ENCODE peak calls at places on chromosomes 5 and 9, in eight cellular contexts. V, A, L, N, Z, F, R and Y are unnamed samples. For H3K4me1, the result is how much of the 10 kb centered on the place peaks cover.

GRCh38 chr5:35762368-35762767 is 94.3 kb upstream of the IL7R start:
- DNase-seq in V (no peak), A (no peak), L (no peak), N (no peak), Z (no peak), F (no peak), R (no peak), Y (no peak)

GRCh38 chr5:95940758-95941682 is 20.6 kb downstream of the ELL2 start:
- DNase-seq in V (no peak), A (no peak), L (no peak), N (no peak), Z (no peak), F (no peak), R (no peak), Y (no peak)

GRCh38 chr5:78929833-78930232 is 55.3 kb downstream of the ARSB start:
- DNase-seq in V (no peak), A (no peak), L (no peak), N (no peak), Z (no peak), F (no peak), R (no peak), Y (no peak)

GRCh38 chr9:120708526-120709224 is 5.6 kb downstream of the MEGF9 start:
- DNase-seq in V (no peak), A (no peak), L (no peak), N (no peak), Z (no peak), F (no peak), R (no peak), Y (no peak)

GRCh38 chr9:89788457-89788856 is 183.6 kb downstream of the GADD45G start:
- DNase-seq in V (no peak), A (no peak), L (no peak), N (no peak), Z (no peak), F (no peak), R (no peak), Y (no peak)

GRCh38 chr5:169097374-169097831 is 203.5 kb downstream of the SLIT3 start:
- DNase-seq in V (no peak), A (no peak), L (no peak), N (no peak), Z (no peak), F (no peak), R (no peak), Y (no peak)

GRCh38 chr5:1175801-1176472 is 25.5 kb upstream of the SLC6A19 start:
- DNase-seq in V (no peak), A (no peak), L (no peak), N (no peak), Z (no peak), F (no peak), R (no peak), Y (no peak)

GRCh38 chr5:128427901-128428300 is 110.1 kb downstream of the FBN2 start:
- DNase-seq in V (no peak), A (no peak), L (no peak), N (no peak), Z (no peak), F (no peak), R (no peak), Y (no peak)

GRCh38 chr5:132465095-132465707 is 25.4 kb downstream of the IRF1 start:
- DNase-seq in V (no peak), A (no peak), L (no peak), N (no peak), Z (peak), F (no peak), R (no peak), Y (no peak)

GRCh38 chr5:32311404-32312193 is 1.1 kb downstream of the MTMR12 start:
- DNase-seq in V (no peak), A (no peak), L (no peak), N (no peak), Z (peak), F (no peak), R (no peak), Y (no peak)

GRCh38 chr5:32314658-32315057 is 1.9 kb upstream of the MTMR12 start:
- DNase-seq in V (no peak), A (no peak), L (no peak), N (no peak), Z (no peak), F (no peak), R (no peak), Y (no peak)

GRCh38 chr5:32312194-32312681 is 501 bp downstream of the MTMR12 start:
- DNase-seq in V (peak), A (no peak), L (peak), N (peak), Z (peak), F (no peak), R (no peak), Y (no peak)

GRCh38 chr5:32315221-32316014 is 2.7 kb upstream of the MTMR12 start:
- DNase-seq in V (no peak), A (no peak), L (no peak), N (no peak), Z (no peak), F (no peak), R (no peak), Y (no peak)

GRCh38 chr5:32312682-32313523 is at the start of gene MTMR12:
- DNase-seq in V (peak), A (peak), L (peak), N (peak), Z (peak), F (peak), R (peak), Y (peak)
- TF ChIP-seq POLR2A in V (peak), A (peak), L (peak), N (peak), Z (peak), F (peak), R (peak), Y (peak)

DNA sequence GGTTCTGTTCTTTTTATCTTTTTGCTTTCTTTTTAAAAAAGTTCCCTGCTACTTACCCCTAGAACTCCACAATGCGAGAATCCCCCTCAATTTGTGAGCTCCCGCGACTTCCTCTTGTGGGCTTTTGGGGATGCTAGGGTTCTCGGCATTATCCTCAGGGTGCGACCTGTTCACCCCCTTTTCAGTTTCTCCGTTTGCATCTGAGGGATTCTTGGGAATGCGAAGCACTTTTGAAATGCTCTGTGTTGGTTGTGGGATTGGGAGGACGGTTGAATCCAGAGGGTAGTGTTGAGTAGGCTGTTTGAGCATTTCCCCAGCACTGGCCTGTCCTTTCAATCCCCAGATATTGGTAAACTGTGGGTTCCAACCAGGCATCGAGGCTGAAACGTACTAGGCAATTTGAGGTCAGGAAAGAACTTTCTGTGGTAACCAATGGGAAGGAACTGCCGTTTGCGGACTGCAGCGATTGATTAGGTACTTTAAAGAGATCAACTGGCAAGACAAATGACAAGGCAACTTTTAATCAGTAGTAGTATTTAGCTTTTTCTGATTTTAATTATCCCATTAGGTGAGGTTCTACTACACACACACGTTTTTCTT is 415 bp downstream of the XRCC4 start:
- DNase-seq in V (no peak), A (no peak), L (no peak), N (no peak), Z (no peak), F (no peak), R (no peak), Y (no peak)
- TF ChIP-seq POLR2AphosphoS5 in V (no peak), A (no peak), L (no peak), N (no peak), Z (no peak), F (peak), R (no peak), Y (no peak)

DNA sequence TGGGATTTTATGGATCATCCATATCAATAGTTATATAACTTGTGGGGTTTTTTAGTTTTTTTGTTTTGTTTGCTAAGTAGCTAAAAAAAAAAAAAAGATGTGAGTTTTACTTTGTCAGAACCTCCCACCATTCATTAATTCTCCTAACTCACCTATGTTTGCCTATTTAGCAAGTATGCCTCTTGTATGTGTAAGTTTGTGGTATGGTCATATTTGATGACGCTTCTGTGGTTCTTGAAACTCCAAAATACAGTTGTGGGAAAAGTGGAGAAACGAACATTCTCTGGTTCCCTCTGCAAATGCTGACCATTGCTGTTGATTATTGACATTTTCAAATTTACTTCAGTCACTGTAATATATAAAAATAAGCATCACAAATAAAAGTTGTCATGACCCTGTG is 75.7 kb downstream of the PBX3 start:
- DNase-seq in V (no peak), A (no peak), L (no peak), N (no peak), Z (no peak), F (no peak), R (no peak), Y (no peak)
- H3K4me1 ChIP-seq in V (under half), A (under half), L (under half), N (under half), Z (under half), F (under half), R (under half), Y (under half)

DNA sequence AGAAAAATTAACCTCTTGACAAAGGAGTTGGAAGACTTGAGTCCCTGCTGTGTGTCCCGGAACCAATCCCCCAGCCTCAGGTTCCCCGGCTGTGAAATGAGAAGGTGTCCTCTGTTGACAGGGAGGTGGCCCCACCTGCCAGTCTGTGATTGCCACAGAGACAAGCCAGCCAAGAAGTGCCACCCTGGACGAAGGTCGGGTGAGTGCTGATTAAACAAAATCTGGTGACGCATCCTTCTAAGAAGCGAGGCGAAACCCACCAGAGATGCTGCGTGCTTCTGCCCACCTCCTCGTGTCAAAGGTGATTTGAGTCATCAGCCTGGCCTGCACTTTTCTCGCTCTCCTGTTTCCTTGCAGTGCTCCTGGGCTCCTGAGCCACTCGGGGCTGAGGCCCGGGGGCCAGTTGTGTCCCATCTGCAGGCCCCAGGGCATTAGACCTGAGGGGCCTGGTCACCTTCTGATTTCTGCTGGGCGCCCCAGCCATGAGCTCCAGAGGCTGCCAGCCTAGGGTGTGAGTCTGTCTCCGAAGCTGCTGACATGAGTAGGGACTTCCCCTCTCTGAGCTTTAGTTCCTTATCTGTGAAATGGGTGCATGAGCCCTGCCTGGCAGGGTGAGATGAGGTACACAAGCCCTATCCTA is 28.7 kb downstream of the NEK6 start:
- DNase-seq in V (peak), A (peak), L (no peak), N (no peak), Z (no peak), F (no peak), R (no peak), Y (no peak)
- TF ChIP-seq POLR2A in V (no peak), A (no peak), L (no peak), N (no peak), Z (no peak), F (no peak), R (no peak), Y (no peak)